ENCODE peak calls at places on chromosomes 16 and 17, in ten cellular contexts. P is activated CD4-positive, alpha-beta T cell treated with anti-CD3 and anti-CD28 coated beads, Interleukin-2, amount 50 U/mL, for 4 hours; U is HCT116; X is nephron progenitor cell; Y is endothelial cell; W is skeletal muscle cell; H is left ventricle myocardium inferior; N is EL; F is GM12892; I is GF-D8. K is an unnamed sample.

GRCh38 chr16:71412270-71413160 is 29.3 kb downstream of the TLE7 start:
- DNase-seq in P (peak; percentile 57), U (peak; percentile 64), X (peak; percentile 85), Y (peak; percentile 81), W (peak; percentile 14), H (peak; percentile 28), N (peak; percentile 64), F (peak; percentile 54), I (no peak), K (no peak)

GRCh38 chr16:81327483-81328196 is 12.9 kb downstream of the GAN start:
- DNase-seq in P (no peak), U (no peak), X (no peak), Y (no peak), W (no peak), H (no peak), N (no peak), F (no peak), I (no peak), K (no peak)

GRCh38 chr16:88685156-88686061 is 898 bp downstream of the SNAI3 start:
- DNase-seq in P (peak; percentile 70), U (no peak), X (no peak), Y (peak; percentile 54), W (no peak), H (no peak), N (peak; percentile 59), F (no peak), I (peak; percentile 42), K (no peak)

GRCh38 chr16:84898447-84898846 is 78.7 kb downstream of the CRISPLD2 start:
- DNase-seq in P (no peak), U (no peak), X (no peak), Y (no peak), W (no peak), H (no peak), N (no peak), F (no peak), I (no peak), K (no peak)

GRCh38 chr17:56834380-56835258 is 668 bp downstream of the DGKE start:
- DNase-seq in P (peak; percentile 61), U (no peak), X (peak; percentile 64), Y (peak; percentile 39), W (no peak), H (peak; percentile 36), N (peak; percentile 50), F (peak; percentile 36), I (peak; percentile 26), K (peak; percentile 35)

GRCh38 chr17:19578545-19578944 is 44.9 kb downstream of the SLC47A1 start:
- DNase-seq in P (no peak), U (no peak), X (no peak), Y (no peak), W (no peak), H (no peak), N (peak; percentile 5), F (no peak), I (no peak), K (no peak)

GRCh38 chr16:1042776-1043349 is 29.7 kb upstream of the SSTR5 start:
- DNase-seq in P (no peak), U (no peak), X (no peak), Y (no peak), W (no peak), H (no peak), N (no peak), F (no peak), I (no peak), K (no peak)

GRCh38 chr17:82300707-82301270 is 16.6 kb downstream of the CD7 start:
- DNase-seq in P (peak; percentile 64), U (no peak), X (peak; percentile 71), Y (peak; percentile 78), W (no peak), H (peak; percentile 66), N (peak; percentile 57), F (no peak), I (no peak), K (peak; percentile 89)

GRCh38 chr17:29572691-29573557 is 4.4 kb downstream of the TP53I13 start:
- DNase-seq in P (peak; percentile 52), U (no peak), X (peak; percentile 85), Y (peak; percentile 82), W (no peak), H (peak; percentile 73), N (peak; percentile 42), F (no peak), I (no peak), K (peak; percentile 83)

GRCh38 chr17:39080416-39081179 is 70.8 kb downstream of the PLXDC1 start:
- DNase-seq in P (no peak), U (no peak), X (no peak), Y (no peak), W (no peak), H (peak; percentile 60), N (peak; percentile 34), F (no peak), I (no peak), K (no peak)

GRCh38 chr17:14245002-14245401 is 8.3 kb upstream of the CDRT15 start:
- DNase-seq in P (no peak), U (peak; percentile 7), X (no peak), Y (no peak), W (no peak), H (no peak), N (no peak), F (no peak), I (no peak), K (no peak)